ENCODE peak calls at places on chromosomes 11 and 22, in eight cellular contexts. R, S, A, Q, F, T, W and P are unnamed samples.

GRCh38 chr11:104151404-104152204 is 12.3 kb downstream of the PDGFD start:
- DNase-seq in R (no peak), W (no peak), S (no peak), F (peak), Q (no peak), A (no peak), T (no peak), P (no peak)

GRCh38 chr11:72239296-72239848 is 4.6 kb downstream of the PHOX2A start:
- DNase-seq in Q (peak), T (no peak), A (no peak), W (peak), S (peak), F (peak), R (peak), P (no peak)

GRCh38 chr11:118109231-118109630 is 22.5 kb upstream of the SMIM35 start:
- DNase-seq in T (no peak), A (no peak), F (no peak), S (no peak), Q (no peak), R (no peak), W (no peak), P (no peak)

GRCh38 chr11:29159552-29160465 is 857.0 kb downstream of the KCNA4 start:
- DNase-seq in A (peak), Q (no peak), F (peak), S (no peak), R (no peak), W (no peak), T (peak), P (peak)

GRCh38 chr11:20160425-20161229 is at the start of gene DBX1:
- DNase-seq in T (no peak), A (no peak), Q (no peak), F (no peak), W (no peak), R (no peak), S (no peak), P (no peak)

GRCh38 chr22:28544431-28544868 is 135.2 kb downstream of the TTC28 start:
- DNase-seq in R (no peak), T (no peak), F (no peak), W (no peak), S (no peak), A (no peak), Q (no peak), P (no peak)

GRCh38 chr11:65013130-65013691 is 749 bp upstream of the ARL2 start:
- DNase-seq in Q (peak), T (peak), W (peak), S (peak), F (peak), A (no peak), R (peak), P (peak)

GRCh38 chr22:23548501-23549197 is 31.4 kb downstream of the IGLL1 start:
- DNase-seq in S (no peak), R (no peak), T (no peak), W (no peak), A (no peak), Q (peak), F (no peak), P (no peak)

GRCh38 chr22:20864186-20864908 is 5.5 kb downstream of the SNAP29 start:
- DNase-seq in A (no peak), T (no peak), R (no peak), S (no peak), W (no peak), F (no peak), Q (no peak), P (no peak)

GRCh38 chr11:128891410-128891861 is 280 bp downstream of the KCNJ5 start:
- DNase-seq in A (no peak), R (no peak), S (no peak), Q (peak), W (no peak), T (no peak), F (no peak), P (no peak)

GRCh38 chr11:62882811-62883496 is 2.3 kb downstream of the SLC3A2 start:
- DNase-seq in F (no peak), Q (no peak), W (no peak), R (no peak), A (no peak), S (no peak), T (no peak), P (no peak)

GRCh38 chr11:11311169-11311568 is 41.9 kb downstream of the CSNK2A3 start:
- DNase-seq in Q (no peak), S (no peak), A (no peak), T (no peak), W (no peak), F (peak), R (no peak), P (no peak)

GRCh38 chr11:2762451-2762850 is 62.7 kb upstream of the KCNQ1OT1 start:
- DNase-seq in F (no peak), T (no peak), A (no peak), R (peak), Q (no peak), W (no peak), S (peak), P (peak)

GRCh38 chr22:42313804-42314581 is 43.5 kb upstream of the TCF20 start:
- DNase-seq in T (peak), A (peak), F (peak), R (no peak), Q (peak), W (peak), S (no peak), P (peak)

GRCh38 chr11:8719260-8720190 is 36.9 kb downstream of the RPL27A start:
- DNase-seq in W (peak), S (peak), Q (peak), T (no peak), F (no peak), A (peak), R (peak), P (peak)

GRCh38 chr11:12150831-12151382 is 40.5 kb downstream of the MICAL2 start:
- DNase-seq in A (no peak), R (no peak), F (peak), S (no peak), T (no peak), W (no peak), Q (no peak), P (no peak)

GRCh38 chr22:19799322-19800190 is 39.0 kb downstream of the TBX1 start:
- DNase-seq in R (peak), Q (peak), T (no peak), A (no peak), S (peak), W (peak), F (no peak), P (peak)

GRCh38 chr22:32323513-32324164 is 34.0 kb upstream of the RFPL3 start:
- DNase-seq in T (no peak), R (no peak), Q (no peak), W (no peak), F (no peak), A (no peak), S (peak), P (no peak)

GRCh38 chr22:23527971-23528740 is 51.9 kb downstream of the IGLL1 start:
- DNase-seq in T (no peak), S (no peak), W (no peak), Q (peak), F (peak), A (no peak), R (no peak), P (peak)

GRCh38 chr11:130477646-130478203 is 29.3 kb downstream of the ADAMTS15 start:
- DNase-seq in R (no peak), S (peak), W (no peak), A (no peak), T (no peak), F (no peak), Q (no peak), P (peak)

GRCh38 chr22:20211997-20212753 is 55.9 kb downstream of the RTN4R start:
- DNase-seq in W (peak), R (peak), F (no peak), A (no peak), S (no peak), Q (peak), T (peak), P (peak)

GRCh38 chr11:33582636-33583325 is 117.8 kb downstream of the C11orf91 start:
- DNase-seq in R (no peak), A (no peak), F (no peak), W (no peak), S (no peak), Q (no peak), T (no peak), P (no peak)

GRCh38 chr11:8267831-8268529 is 4.3 kb upstream of the LMO1 start:
- DNase-seq in W (peak), A (no peak), Q (peak), R (no peak), S (peak), F (no peak), T (peak), P (peak)

GRCh38 chr11:71076021-71076420 is 176.4 kb downstream of the SHANK2 start:
- DNase-seq in S (no peak), A (no peak), T (no peak), W (no peak), R (no peak), Q (no peak), F (no peak), P (no peak)

GRCh38 chr11:113974741-113975470 is at the start of gene HTR3A:
- DNase-seq in F (peak), T (peak), S (no peak), R (peak), W (peak), Q (no peak), A (no peak), P (peak)

GRCh38 chr11:63872833-63873201 is 33.9 kb downstream of the MARK2 start:
- DNase-seq in A (no peak), W (no peak), T (peak), Q (no peak), F (no peak), S (no peak), R (no peak), P (peak)

GRCh38 chr22:28917747-28918543 is 34.6 kb downstream of the ZNRF3 start:
- DNase-seq in W (no peak), F (peak), R (peak), T (peak), S (peak), A (peak), Q (peak), P (peak)

GRCh38 chr22:31295831-31296230 is 3.5 kb upstream of the PIK3IP1 start:
- DNase-seq in R (no peak), A (no peak), W (no peak), Q (no peak), F (no peak), T (no peak), S (no peak), P (no peak)

GRCh38 chr11:99268895-99269294 is 248.1 kb downstream of the CNTN5 start:
- DNase-seq in S (no peak), Q (no peak), A (no peak), W (no peak), F (no peak), R (no peak), T (no peak), P (no peak)

GRCh38 chr11:64288353-64288750 is 2.7 kb downstream of the GPR137 start:
- DNase-seq in F (no peak), W (no peak), S (no peak), Q (no peak), A (no peak), T (no peak), R (peak), P (no peak)

GRCh38 chr11:120465921-120466534 is 45.5 kb upstream of the GRIK4 start:
- DNase-seq in R (no peak), F (peak), W (no peak), S (no peak), A (no peak), T (no peak), Q (no peak), P (no peak)

GRCh38 chr11:111378773-111379499 is at the start of gene POU2AF1:
- DNase-seq in A (no peak), Q (no peak), F (no peak), R (peak), S (no peak), T (no peak), W (no peak), P (peak)

GRCh38 chr11:121473064-121473777 is 20.5 kb upstream of the SORL1-AS1 start:
- DNase-seq in S (no peak), F (no peak), A (no peak), T (no peak), Q (no peak), W (no peak), R (no peak), P (no peak)

GRCh38 chr22:49894321-49895072 is 23.7 kb downstream of the ALG12 start:
- DNase-seq in A (no peak), F (no peak), S (no peak), W (no peak), T (no peak), Q (no peak), R (no peak), P (no peak)

DNA sequence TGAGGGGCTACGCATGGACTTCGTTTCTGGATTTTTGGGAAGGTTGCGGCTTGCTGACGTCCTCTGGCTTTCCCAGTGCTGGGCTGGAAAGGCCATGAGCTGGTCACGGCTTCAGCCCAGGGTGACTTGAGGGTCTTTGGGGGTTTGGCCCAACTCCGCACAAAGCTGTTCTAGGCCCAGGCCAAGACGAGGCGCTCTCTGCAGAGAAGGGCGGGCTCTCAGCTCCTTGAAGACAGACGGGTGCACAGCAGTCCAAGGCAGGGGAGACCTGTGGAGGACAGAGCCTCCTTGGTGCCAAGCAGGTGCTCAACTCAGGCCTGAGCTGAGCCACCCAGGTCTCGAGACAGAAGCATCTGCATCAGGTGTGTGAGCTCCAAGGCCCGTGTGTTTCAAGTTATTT is 1003.7 kb downstream of the BRD1 start:
- DNase-seq in T (no peak), W (no peak), R (no peak), Q (no peak), S (no peak), A (no peak), F (no peak), P (no peak)
- TF ChIP-seq POLR2A in T (no peak), W (no peak), R (no peak), Q (no peak), S (no peak), A (no peak), F (no peak), P (no peak)

GRCh38 chr11:107736546-107736945 is 24.7 kb upstream of the SLN start:
- DNase-seq in W (no peak), S (no peak), T (no peak), R (no peak), Q (no peak), A (no peak), F (no peak), P (no peak)
- TF ChIP-seq POLR2A in W (no peak), S (no peak), T (no peak), R (no peak), Q (no peak), A (no peak), F (no peak), P (no peak)

GRCh38 chr11:47448566-47449427 is at the start of gene RAPSN:
- DNase-seq in F (no peak), R (peak), A (no peak), S (no peak), Q (no peak), W (no peak), T (no peak), P (no peak)
- TF ChIP-seq POLR2A in F (no peak), R (no peak), A (no peak), S (no peak), Q (no peak), W (no peak), T (no peak), P (no peak)

GRCh38 chr11:13697710-13698109 is 29.2 kb downstream of the FAR1 start:
- DNase-seq in F (no peak), Q (no peak), R (no peak), S (no peak), A (no peak), T (no peak), W (no peak), P (no peak)

GRCh38 chr11:13698147-13698546 is 29.7 kb downstream of the FAR1 start:
- DNase-seq in Q (no peak), S (no peak), W (no peak), T (no peak), A (no peak), R (no peak), F (no peak), P (no peak)

GRCh38 chr11:13699041-13699440 is 30.6 kb downstream of the FAR1 start:
- DNase-seq in A (no peak), R (no peak), W (no peak), S (no peak), Q (no peak), T (no peak), F (no peak), P (no peak)

GRCh38 chr11:13694115-13694514 is 25.6 kb downstream of the FAR1 start:
- DNase-seq in R (no peak), F (no peak), T (no peak), A (no peak), S (no peak), W (no peak), Q (no peak), P (no peak)

DNA sequence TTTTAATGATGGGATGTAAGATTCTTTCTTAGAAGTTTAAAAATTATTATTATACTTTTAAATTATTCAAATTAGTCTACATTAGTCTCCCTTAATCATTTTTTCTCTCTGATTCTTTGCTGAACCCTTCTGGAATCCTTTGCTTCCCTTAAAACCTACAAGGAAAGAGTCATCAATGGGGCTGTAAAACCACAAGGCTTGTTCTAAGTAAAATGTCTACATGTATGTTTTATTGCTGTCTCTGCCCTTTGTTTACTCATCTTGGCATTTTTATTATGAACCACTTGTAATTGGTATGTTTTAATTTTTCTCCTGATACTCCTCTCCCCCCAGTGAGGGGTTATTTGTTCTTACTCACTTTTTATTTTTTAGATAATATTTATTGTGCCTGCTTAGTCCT is 27.4 kb downstream of the FAR1 start:
- DNase-seq in W (no peak), R (no peak), S (no peak), F (no peak), A (no peak), Q (no peak), T (no peak), P (no peak)
- TF ChIP-seq POLR2A in W (no peak), R (no peak), S (no peak), F (no peak), A (no peak), Q (no peak), T (no peak), P (no peak)